ENCODE peak calls at places on chromosomes 13 and 19, in six cellular contexts. J is left ventricle myocardium inferior; K is colonic mucosa; C is CD4-positive, alpha-beta T cell; Q is ovary; D is mammary epithelial cell. G is an unnamed sample.

GRCh38 chr13:40585911-40586471 is 80.5 kb downstream of the FOXO1 start:
- DNase-seq in Q (no peak), C (no peak), D (peak; percentile 63), J (no peak), K (no peak), G (no peak)

GRCh38 chr13:49444517-49445395 is 682 bp downstream of the SETDB2 start:
- DNase-seq in J (no peak), D (peak; percentile 52), K (peak; percentile 39), C (no peak), Q (no peak), G (no peak)

GRCh38 chr19:20422616-20423205 is 142.9 kb downstream of the ZNF737 start:
- DNase-seq in C (no peak), D (no peak), K (no peak), J (peak; percentile 12), Q (peak; percentile 29), G (no peak)

GRCh38 chr13:33543631-33544030 is 258.1 kb upstream of the STARD13 start:
- DNase-seq in C (no peak), Q (no peak), J (no peak), K (no peak), D (peak; percentile 2), G (no peak)

GRCh38 chr19:38392707-38393308 is 4.3 kb downstream of the SPRED3 start:
- DNase-seq in K (no peak), J (no peak), Q (no peak), D (peak; percentile 24), C (no peak), G (no peak)

GRCh38 chr19:44552324-44552723 is 22.8 kb upstream of the CEACAM20 start:
- DNase-seq in D (peak; percentile 45), K (peak; percentile 56), Q (no peak), J (no peak), C (no peak), G (no peak)

GRCh38 chr19:39969681-39970423 is 1.1 kb upstream of the PSMC4 start:
- DNase-seq in J (no peak), Q (no peak), D (no peak), K (peak; percentile 19), C (no peak), G (no peak)

GRCh38 chr19:36973021-36973843 is 57.1 kb downstream of the ZNF568 start:
- DNase-seq in D (peak; percentile 77), K (peak; percentile 92), J (peak; percentile 87), C (peak; percentile 61), Q (peak; percentile 77), G (peak; percentile 65)

GRCh38 chr19:52603558-52604207 is 33.6 kb downstream of the ZNF701 start:
- DNase-seq in K (no peak), Q (no peak), C (no peak), J (no peak), D (no peak), G (no peak)

GRCh38 chr13:97226788-97227627 is 4.9 kb downstream of the MBNL2 start:
- DNase-seq in K (peak; percentile 74), C (peak; percentile 15), J (no peak), D (no peak), Q (no peak), G (no peak)

GRCh38 chr13:99981115-99982020 is at the start of gene ZIC2:
- DNase-seq in K (no peak), C (no peak), Q (no peak), J (no peak), D (peak; percentile 60), G (no peak)

GRCh38 chr13:99984134-99984462 is 2.5 kb downstream of the ZIC2 start:
- DNase-seq in D (no peak), K (no peak), J (no peak), Q (no peak), C (no peak), G (no peak)

GRCh38 chr13:99983401-99984133 is 2.0 kb downstream of the ZIC2 start:
- DNase-seq in D (no peak), C (no peak), Q (no peak), K (no peak), J (no peak), G (no peak)

GRCh38 chr13:99982021-99982740 is 597 bp downstream of the ZIC2 start:
- DNase-seq in J (no peak), K (no peak), Q (no peak), D (peak; percentile 51), C (no peak), G (no peak)

GRCh38 chr13:99982741-99983400 is 1.3 kb downstream of the ZIC2 start:
- DNase-seq in Q (no peak), J (no peak), C (no peak), D (no peak), K (no peak), G (no peak)
- H3K27ac ChIP-seq in Q (no peak overlapping the region), J (no peak overlapping the region), C (no peak overlapping the region), D (no peak overlapping the region), K (no peak overlapping the region), G (peak overlapping the region; percentile 36)

DNA sequence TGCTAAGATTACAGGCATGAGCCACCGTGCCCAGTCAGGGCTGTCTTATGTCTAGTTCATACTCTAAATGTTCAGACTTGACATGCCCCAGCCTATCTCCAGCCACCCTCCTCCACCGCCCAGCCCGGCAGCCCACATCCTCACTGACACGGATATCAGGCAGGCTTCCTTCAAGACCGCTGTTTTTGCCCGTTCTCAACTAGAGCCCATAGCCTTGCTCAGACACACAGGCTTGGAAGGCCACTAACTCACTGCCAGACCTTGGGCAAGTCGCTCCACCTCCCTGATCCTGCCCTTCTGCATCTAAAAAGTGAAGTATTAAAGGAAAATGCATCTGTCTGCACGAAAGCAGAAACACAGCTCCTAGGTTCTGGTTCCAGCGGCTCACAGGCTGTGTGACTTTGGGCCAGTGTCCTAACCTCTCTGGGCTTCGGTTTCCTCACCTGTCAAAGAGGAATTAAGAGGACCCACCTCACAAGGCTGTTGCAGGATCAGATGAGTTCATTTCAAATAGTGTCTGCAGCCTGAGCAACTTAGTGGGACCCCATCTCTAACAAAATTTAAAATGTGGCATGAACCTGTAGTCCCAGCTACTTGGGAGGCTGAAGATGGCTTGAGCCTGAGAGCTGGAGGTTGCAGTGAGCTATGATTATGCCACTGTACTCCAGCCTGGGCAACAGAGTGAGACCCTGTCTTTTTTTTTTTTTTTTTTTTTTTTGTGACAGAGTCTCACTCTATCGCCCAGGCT is 14.5 kb upstream of the CERS4 start:
- DNase-seq in K (peak; percentile 30), J (no peak), Q (no peak), D (peak; percentile 40), C (peak; percentile 30), G (no peak)
- H3K27ac ChIP-seq in K (peak overlapping the region; percentile 34), J (peak overlapping the region; percentile 73), Q (no peak overlapping the region), D (no peak overlapping the region), C (peak overlapping the region; percentile 70), G (no peak overlapping the region)

GRCh38 chr19:17352608-17353280 is 15.4 kb downstream of the GTPBP3 start:
- DNase-seq in D (no peak), C (no peak), J (no peak), Q (no peak), K (no peak), G (no peak)
- H3K27ac ChIP-seq in D (no peak overlapping the region), C (no peak overlapping the region), J (peak overlapping the region; percentile 23), Q (no peak overlapping the region), K (no peak overlapping the region), G (no peak overlapping the region)

GRCh38 chr13:80571346-80572307 is 230.7 kb upstream of the SPRY2 start:
- DNase-seq in J (no peak), D (no peak), Q (no peak), C (no peak), K (no peak), G (no peak)
- H3K27ac ChIP-seq in J (peak overlapping the region; percentile 33), D (no peak overlapping the region), Q (no peak overlapping the region), C (no peak overlapping the region), K (no peak overlapping the region), G (no peak overlapping the region)

G was measured in caudate nucleus.